ENCODE peak calls at places on chromosomes 3 and 15, in nine cellular contexts. One of them, this sample, is unnamed.

GRCh38 chr3:123299581-123299980 is 97.8 kb downstream of the SEC22A start:
- DNase-seq in BJ: no peak
- DNase-seq in neural crest cell: no peak
- DNase-seq in GM10248: no peak
- DNase-seq in progenitor cell of endocrine pancreas: no peak
- DNase-seq in GM12865: no peak
- DNase-seq in mucosa of descending colon: no peak
- DNase-seq in GM12864: no peak
- DNase-seq in SK-N-SH: no peak
- DNase-seq in this sample: no peak

GRCh38 chr3:14494279-14494972 is 45.7 kb downstream of the GRIP2 start:
- DNase-seq in BJ: no peak
- DNase-seq in neural crest cell: no peak
- DNase-seq in GM10248: no peak
- DNase-seq in progenitor cell of endocrine pancreas: no peak
- DNase-seq in GM12865: no peak
- DNase-seq in mucosa of descending colon: no peak
- DNase-seq in GM12864: no peak
- DNase-seq in SK-N-SH: no peak
- DNase-seq in this sample: no peak

GRCh38 chr3:56833031-56833430 is 31.3 kb upstream of the ARHGEF3 start:
- DNase-seq in BJ: no peak
- DNase-seq in neural crest cell: no peak
- DNase-seq in GM10248: no peak
- DNase-seq in progenitor cell of endocrine pancreas: no peak
- DNase-seq in GM12865: no peak
- DNase-seq in mucosa of descending colon: no peak
- DNase-seq in GM12864: no peak
- DNase-seq in SK-N-SH: no peak
- DNase-seq in this sample: no peak

GRCh38 chr3:53199834-53200233 is 38.8 kb downstream of the PRKCD start:
- DNase-seq in BJ: no peak
- DNase-seq in neural crest cell: no peak
- DNase-seq in GM10248: no peak
- DNase-seq in progenitor cell of endocrine pancreas: no peak
- DNase-seq in GM12865: no peak
- DNase-seq in mucosa of descending colon: no peak
- DNase-seq in GM12864: no peak
- DNase-seq in SK-N-SH: peak
- DNase-seq in this sample: no peak

GRCh38 chr3:11154036-11154952 is at the start of gene HRH1:
- DNase-seq in BJ: no peak
- DNase-seq in neural crest cell: no peak
- DNase-seq in GM10248: no peak
- DNase-seq in progenitor cell of endocrine pancreas: peak
- DNase-seq in GM12865: no peak
- DNase-seq in mucosa of descending colon: no peak
- DNase-seq in GM12864: no peak
- DNase-seq in SK-N-SH: peak
- DNase-seq in this sample: peak

GRCh38 chr15:92149029-92149428 is 244.7 kb upstream of the ST8SIA2 start:
- DNase-seq in BJ: peak
- DNase-seq in neural crest cell: no peak
- DNase-seq in GM10248: no peak
- DNase-seq in progenitor cell of endocrine pancreas: no peak
- DNase-seq in GM12865: no peak
- DNase-seq in mucosa of descending colon: no peak
- DNase-seq in GM12864: no peak
- DNase-seq in SK-N-SH: peak
- DNase-seq in this sample: no peak

GRCh38 chr3:46524008-46524407 is 26.2 kb downstream of the RTP3 start:
- DNase-seq in BJ: no peak
- DNase-seq in neural crest cell: no peak
- DNase-seq in GM10248: no peak
- DNase-seq in progenitor cell of endocrine pancreas: no peak
- DNase-seq in GM12865: no peak
- DNase-seq in mucosa of descending colon: no peak
- DNase-seq in GM12864: no peak
- DNase-seq in SK-N-SH: no peak
- DNase-seq in this sample: no peak

GRCh38 chr3:83835040-83835439 is 1123.7 kb upstream of the CADM2 start:
- DNase-seq in BJ: no peak
- DNase-seq in neural crest cell: no peak
- DNase-seq in GM10248: no peak
- DNase-seq in progenitor cell of endocrine pancreas: no peak
- DNase-seq in GM12865: no peak
- DNase-seq in mucosa of descending colon: no peak
- DNase-seq in GM12864: no peak
- DNase-seq in SK-N-SH: no peak
- DNase-seq in this sample: no peak

GRCh38 chr3:116863270-116863770 is 153.7 kb downstream of the TUSC7 start:
- DNase-seq in BJ: no peak
- DNase-seq in neural crest cell: no peak
- DNase-seq in GM10248: no peak
- DNase-seq in progenitor cell of endocrine pancreas: no peak
- DNase-seq in GM12865: no peak
- DNase-seq in mucosa of descending colon: no peak
- DNase-seq in GM12864: no peak
- DNase-seq in SK-N-SH: no peak
- DNase-seq in this sample: no peak

GRCh38 chr3:116864627-116864927 is 155.0 kb downstream of the TUSC7 start:
- DNase-seq in BJ: no peak
- DNase-seq in neural crest cell: no peak
- DNase-seq in GM10248: no peak
- DNase-seq in progenitor cell of endocrine pancreas: no peak
- DNase-seq in GM12865: no peak
- DNase-seq in mucosa of descending colon: no peak
- DNase-seq in GM12864: no peak
- DNase-seq in SK-N-SH: no peak
- DNase-seq in this sample: no peak

GRCh38 chr3:116863842-116864626 is 154.5 kb downstream of the TUSC7 start:
- DNase-seq in BJ: no peak
- DNase-seq in neural crest cell: peak
- DNase-seq in GM10248: peak
- DNase-seq in progenitor cell of endocrine pancreas: no peak
- DNase-seq in GM12865: peak
- DNase-seq in mucosa of descending colon: peak
- DNase-seq in GM12864: peak
- DNase-seq in SK-N-SH: peak
- DNase-seq in this sample: peak
- TF ChIP-seq CTCF in BJ: peak
- TF ChIP-seq CTCF in neural crest cell: peak
- TF ChIP-seq CTCF in GM10248: peak
- TF ChIP-seq CTCF in progenitor cell of endocrine pancreas: peak
- TF ChIP-seq CTCF in GM12865: peak
- TF ChIP-seq CTCF in mucosa of descending colon: no peak
- TF ChIP-seq CTCF in GM12864: peak
- TF ChIP-seq CTCF in SK-N-SH: peak
- TF ChIP-seq CTCF in this sample: no peak

DNA sequence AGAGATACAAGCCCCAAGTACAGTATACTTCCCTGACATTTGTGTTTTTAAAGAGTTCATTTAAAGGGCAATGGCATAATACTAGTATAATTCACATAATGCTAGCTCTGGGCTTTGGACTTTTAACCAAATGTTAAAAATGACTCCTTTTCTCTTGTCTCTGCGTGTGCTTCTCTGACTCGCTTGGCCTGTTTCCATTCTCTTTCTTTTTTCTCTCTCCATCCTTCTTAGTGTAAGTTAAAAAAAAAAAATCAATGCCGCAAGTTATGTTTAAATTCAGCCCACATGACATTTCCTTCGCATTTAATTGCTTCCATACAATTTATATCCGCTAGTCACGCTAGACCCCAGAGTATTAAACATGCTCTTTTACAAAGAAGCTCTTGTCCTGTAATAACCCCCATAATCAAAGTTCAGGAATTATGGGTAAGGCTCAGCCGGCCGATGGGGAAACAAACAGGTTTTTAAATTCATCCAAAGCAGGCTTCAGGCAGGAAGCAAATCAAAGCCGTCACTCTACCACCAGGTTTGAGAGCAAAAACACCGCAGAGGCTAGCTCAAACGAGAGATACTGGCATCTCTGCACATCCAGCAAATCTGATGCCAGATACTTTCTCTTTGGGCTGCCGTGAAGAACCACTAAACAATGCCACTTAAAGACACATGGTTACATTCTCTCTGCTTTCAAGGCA is 19.3 kb downstream of the WWTR1 start:
- DNase-seq in BJ: peak
- DNase-seq in neural crest cell: peak
- DNase-seq in GM10248: no peak
- DNase-seq in progenitor cell of endocrine pancreas: no peak
- DNase-seq in GM12865: no peak
- DNase-seq in mucosa of descending colon: no peak
- DNase-seq in GM12864: no peak
- DNase-seq in SK-N-SH: no peak
- DNase-seq in this sample: no peak
- TF ChIP-seq CTCF in BJ: no peak
- TF ChIP-seq CTCF in neural crest cell: no peak
- TF ChIP-seq CTCF in GM10248: no peak
- TF ChIP-seq CTCF in progenitor cell of endocrine pancreas: no peak
- TF ChIP-seq CTCF in GM12865: no peak
- TF ChIP-seq CTCF in mucosa of descending colon: no peak
- TF ChIP-seq CTCF in GM12864: no peak
- TF ChIP-seq CTCF in SK-N-SH: no peak
- TF ChIP-seq CTCF in this sample: no peak

DNA sequence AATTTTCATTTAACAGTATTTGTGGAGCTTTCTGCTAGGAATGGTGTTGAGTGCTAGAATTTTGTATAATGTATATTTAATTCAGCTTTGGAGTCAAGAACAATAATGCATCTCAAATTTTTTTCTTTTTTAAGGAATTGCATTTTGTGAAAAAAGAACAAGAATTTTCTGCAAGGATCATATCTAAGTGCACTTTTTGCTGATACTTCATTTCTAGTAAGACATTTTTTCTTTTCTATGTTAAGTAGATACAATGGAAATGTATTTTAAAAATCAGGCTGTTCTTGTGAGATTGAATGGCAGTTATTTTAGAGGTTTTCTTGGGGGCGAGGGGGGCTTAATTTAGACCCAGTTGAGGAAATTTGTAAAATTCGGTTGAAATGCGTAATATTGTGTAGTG is 32.5 kb downstream of the MEF2A start:
- DNase-seq in BJ: no peak
- DNase-seq in neural crest cell: no peak
- DNase-seq in GM10248: no peak
- DNase-seq in progenitor cell of endocrine pancreas: no peak
- DNase-seq in GM12865: no peak
- DNase-seq in mucosa of descending colon: no peak
- DNase-seq in GM12864: no peak
- DNase-seq in SK-N-SH: no peak
- DNase-seq in this sample: no peak
- TF ChIP-seq CTCF in BJ: no peak
- TF ChIP-seq CTCF in neural crest cell: no peak
- TF ChIP-seq CTCF in GM10248: no peak
- TF ChIP-seq CTCF in progenitor cell of endocrine pancreas: no peak
- TF ChIP-seq CTCF in GM12865: no peak
- TF ChIP-seq CTCF in mucosa of descending colon: no peak
- TF ChIP-seq CTCF in GM12864: no peak
- TF ChIP-seq CTCF in SK-N-SH: no peak
- TF ChIP-seq CTCF in this sample: no peak

GRCh38 chr15:31034152-31034551 is 42.7 kb upstream of the MTMR10 start:
- DNase-seq in BJ: no peak
- DNase-seq in neural crest cell: no peak
- DNase-seq in GM10248: no peak
- DNase-seq in progenitor cell of endocrine pancreas: no peak
- DNase-seq in GM12865: no peak
- DNase-seq in mucosa of descending colon: no peak
- DNase-seq in GM12864: no peak
- DNase-seq in SK-N-SH: no peak
- DNase-seq in this sample: no peak
- TF ChIP-seq CTCF in BJ: no peak
- TF ChIP-seq CTCF in neural crest cell: no peak
- TF ChIP-seq CTCF in GM10248: no peak
- TF ChIP-seq CTCF in progenitor cell of endocrine pancreas: no peak
- TF ChIP-seq CTCF in GM12865: no peak
- TF ChIP-seq CTCF in mucosa of descending colon: no peak
- TF ChIP-seq CTCF in GM12864: no peak
- TF ChIP-seq CTCF in SK-N-SH: no peak
- TF ChIP-seq CTCF in this sample: no peak

DNA sequence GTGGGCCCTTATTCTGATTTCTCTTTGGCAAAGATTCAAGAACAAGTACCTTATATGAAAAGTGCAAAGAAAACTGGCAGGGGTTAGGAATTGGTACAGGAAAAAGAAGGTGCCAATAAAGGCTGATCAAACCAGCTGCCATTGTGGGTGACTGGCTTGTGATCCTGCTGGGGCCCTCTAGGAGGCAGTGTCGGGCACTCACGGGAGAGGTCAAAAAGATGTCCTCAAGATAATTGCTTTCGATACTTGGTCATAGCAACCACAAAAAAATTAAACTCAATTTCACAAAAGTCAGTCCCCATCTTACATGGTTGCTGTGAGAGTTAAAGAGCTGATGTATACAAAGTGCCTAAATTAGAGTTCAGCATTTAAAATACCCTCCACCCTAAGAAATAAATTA is 31.0 kb upstream of the CAV3 start:
- DNase-seq in BJ: no peak
- DNase-seq in neural crest cell: no peak
- DNase-seq in GM10248: peak
- DNase-seq in progenitor cell of endocrine pancreas: no peak
- DNase-seq in GM12865: no peak
- DNase-seq in mucosa of descending colon: no peak
- DNase-seq in GM12864: no peak
- DNase-seq in SK-N-SH: no peak
- DNase-seq in this sample: peak
- TF ChIP-seq CTCF in BJ: peak
- TF ChIP-seq CTCF in neural crest cell: peak
- TF ChIP-seq CTCF in GM10248: no peak
- TF ChIP-seq CTCF in progenitor cell of endocrine pancreas: peak
- TF ChIP-seq CTCF in GM12865: peak
- TF ChIP-seq CTCF in mucosa of descending colon: no peak
- TF ChIP-seq CTCF in GM12864: peak
- TF ChIP-seq CTCF in SK-N-SH: peak
- TF ChIP-seq CTCF in this sample: peak

GRCh38 chr15:40567111-40567510 is 2.0 kb upstream of the RPUSD2 start:
- DNase-seq in BJ: no peak
- DNase-seq in neural crest cell: no peak
- DNase-seq in GM10248: no peak
- DNase-seq in progenitor cell of endocrine pancreas: no peak
- DNase-seq in GM12865: no peak
- DNase-seq in mucosa of descending colon: no peak
- DNase-seq in GM12864: no peak
- DNase-seq in SK-N-SH: no peak
- DNase-seq in this sample: no peak
- TF ChIP-seq CTCF in BJ: peak
- TF ChIP-seq CTCF in neural crest cell: peak
- TF ChIP-seq CTCF in GM10248: peak
- TF ChIP-seq CTCF in progenitor cell of endocrine pancreas: peak
- TF ChIP-seq CTCF in GM12865: peak
- TF ChIP-seq CTCF in mucosa of descending colon: no peak
- TF ChIP-seq CTCF in GM12864: peak
- TF ChIP-seq CTCF in SK-N-SH: peak
- TF ChIP-seq CTCF in this sample: no peak

This sample was measured in endothelial cell.